ENCODE peak calls at places on chromosomes 13 and 19, in seven cellular contexts. One of them, this sample, is unnamed.

GRCh38 chr19:39827216-39827615 is 6.7 kb downstream of the DYRK1B start:
- DNase-seq in stimulated activated CD8-positive, alpha-beta memory T cell treated with anti-CD3 and anti-CD28 coated beads, Interleukin-7, amount 100 ng/mL, for 1 hour: no peak
- DNase-seq in lower leg skin: no peak
- DNase-seq in NCI-H345: no peak
- DNase-seq in SK-MEL-5: no peak
- DNase-seq in cardiac fibroblast: no peak
- DNase-seq in D341Med: no peak
- DNase-seq in this sample: no peak

GRCh38 chr13:46150134-46150693 is 31.8 kb downstream of the LCP1 start:
- DNase-seq in SK-MEL-5: no peak
- DNase-seq in cardiac fibroblast: no peak
- DNase-seq in D341Med: no peak
- DNase-seq in NCI-H345: no peak
- DNase-seq in stimulated activated CD8-positive, alpha-beta memory T cell treated with anti-CD3 and anti-CD28 coated beads, Interleukin-7, amount 100 ng/mL, for 1 hour: no peak
- DNase-seq in lower leg skin: no peak
- DNase-seq in this sample: no peak

GRCh38 chr19:51183629-51184028 is 41.3 kb upstream of the CD33 start:
- DNase-seq in cardiac fibroblast: no peak
- DNase-seq in NCI-H345: no peak
- DNase-seq in D341Med: no peak
- DNase-seq in stimulated activated CD8-positive, alpha-beta memory T cell treated with anti-CD3 and anti-CD28 coated beads, Interleukin-7, amount 100 ng/mL, for 1 hour: no peak
- DNase-seq in lower leg skin: no peak
- DNase-seq in SK-MEL-5: no peak
- DNase-seq in this sample: no peak

GRCh38 chr13:94154362-94154761 is 325.1 kb downstream of the DCT start:
- DNase-seq in cardiac fibroblast: peak
- DNase-seq in D341Med: no peak
- DNase-seq in NCI-H345: no peak
- DNase-seq in lower leg skin: no peak
- DNase-seq in stimulated activated CD8-positive, alpha-beta memory T cell treated with anti-CD3 and anti-CD28 coated beads, Interleukin-7, amount 100 ng/mL, for 1 hour: no peak
- DNase-seq in SK-MEL-5: peak
- DNase-seq in this sample: no peak

GRCh38 chr19:17370026-17370587 is 7.0 kb downstream of the PLVAP start:
- DNase-seq in lower leg skin: no peak
- DNase-seq in SK-MEL-5: no peak
- DNase-seq in stimulated activated CD8-positive, alpha-beta memory T cell treated with anti-CD3 and anti-CD28 coated beads, Interleukin-7, amount 100 ng/mL, for 1 hour: no peak
- DNase-seq in NCI-H345: no peak
- DNase-seq in cardiac fibroblast: peak
- DNase-seq in D341Med: no peak
- DNase-seq in this sample: peak

GRCh38 chr13:95074820-95075219 is 226.4 kb downstream of the ABCC4 start:
- DNase-seq in D341Med: no peak
- DNase-seq in lower leg skin: no peak
- DNase-seq in NCI-H345: no peak
- DNase-seq in SK-MEL-5: no peak
- DNase-seq in cardiac fibroblast: no peak
- DNase-seq in stimulated activated CD8-positive, alpha-beta memory T cell treated with anti-CD3 and anti-CD28 coated beads, Interleukin-7, amount 100 ng/mL, for 1 hour: no peak
- DNase-seq in this sample: no peak

GRCh38 chr13:73776137-73776785 is 357.9 kb downstream of the KLF12 start:
- DNase-seq in NCI-H345: no peak
- DNase-seq in SK-MEL-5: no peak
- DNase-seq in cardiac fibroblast: no peak
- DNase-seq in D341Med: no peak
- DNase-seq in stimulated activated CD8-positive, alpha-beta memory T cell treated with anti-CD3 and anti-CD28 coated beads, Interleukin-7, amount 100 ng/mL, for 1 hour: no peak
- DNase-seq in lower leg skin: no peak
- DNase-seq in this sample: no peak

GRCh38 chr19:5086725-5087439 is 118.0 kb downstream of the KDM4B start:
- DNase-seq in cardiac fibroblast: no peak
- DNase-seq in NCI-H345: peak
- DNase-seq in D341Med: peak
- DNase-seq in lower leg skin: no peak
- DNase-seq in stimulated activated CD8-positive, alpha-beta memory T cell treated with anti-CD3 and anti-CD28 coated beads, Interleukin-7, amount 100 ng/mL, for 1 hour: no peak
- DNase-seq in SK-MEL-5: no peak
- DNase-seq in this sample: no peak

GRCh38 chr13:79659161-79659560 is 178.2 kb downstream of the NDFIP2 start:
- DNase-seq in stimulated activated CD8-positive, alpha-beta memory T cell treated with anti-CD3 and anti-CD28 coated beads, Interleukin-7, amount 100 ng/mL, for 1 hour: no peak
- DNase-seq in NCI-H345: no peak
- DNase-seq in lower leg skin: peak
- DNase-seq in D341Med: no peak
- DNase-seq in cardiac fibroblast: peak
- DNase-seq in SK-MEL-5: no peak
- DNase-seq in this sample: peak

GRCh38 chr19:1189419-1189818 is 15.4 kb upstream of the SBNO2 start:
- DNase-seq in cardiac fibroblast: no peak
- DNase-seq in lower leg skin: no peak
- DNase-seq in NCI-H345: no peak
- DNase-seq in SK-MEL-5: no peak
- DNase-seq in stimulated activated CD8-positive, alpha-beta memory T cell treated with anti-CD3 and anti-CD28 coated beads, Interleukin-7, amount 100 ng/mL, for 1 hour: no peak
- DNase-seq in D341Med: no peak
- DNase-seq in this sample: no peak

GRCh38 chr19:37333457-37333856 is 37.4 kb upstream of the ZNF527 start:
- DNase-seq in D341Med: no peak
- DNase-seq in lower leg skin: no peak
- DNase-seq in SK-MEL-5: no peak
- DNase-seq in stimulated activated CD8-positive, alpha-beta memory T cell treated with anti-CD3 and anti-CD28 coated beads, Interleukin-7, amount 100 ng/mL, for 1 hour: no peak
- DNase-seq in cardiac fibroblast: peak
- DNase-seq in NCI-H345: no peak
- DNase-seq in this sample: no peak

GRCh38 chr19:47100290-47100689 is 13.3 kb downstream of the ZC3H4 start:
- DNase-seq in D341Med: no peak
- DNase-seq in NCI-H345: no peak
- DNase-seq in SK-MEL-5: no peak
- DNase-seq in cardiac fibroblast: no peak
- DNase-seq in stimulated activated CD8-positive, alpha-beta memory T cell treated with anti-CD3 and anti-CD28 coated beads, Interleukin-7, amount 100 ng/mL, for 1 hour: no peak
- DNase-seq in lower leg skin: no peak
- DNase-seq in this sample: no peak

GRCh38 chr13:106905380-106906259 is 337.7 kb upstream of the ARGLU1 start:
- DNase-seq in NCI-H345: no peak
- DNase-seq in lower leg skin: no peak
- DNase-seq in cardiac fibroblast: no peak
- DNase-seq in SK-MEL-5: no peak
- DNase-seq in D341Med: no peak
- DNase-seq in stimulated activated CD8-positive, alpha-beta memory T cell treated with anti-CD3 and anti-CD28 coated beads, Interleukin-7, amount 100 ng/mL, for 1 hour: no peak
- DNase-seq in this sample: no peak

GRCh38 chr19:13890136-13890535 is 13.2 kb downstream of the NANOS3 start:
- DNase-seq in lower leg skin: no peak
- DNase-seq in SK-MEL-5: no peak
- DNase-seq in D341Med: peak
- DNase-seq in NCI-H345: no peak
- DNase-seq in cardiac fibroblast: no peak
- DNase-seq in stimulated activated CD8-positive, alpha-beta memory T cell treated with anti-CD3 and anti-CD28 coated beads, Interleukin-7, amount 100 ng/mL, for 1 hour: no peak
- DNase-seq in this sample: no peak

GRCh38 chr13:51958217-51958547 is 53.1 kb downstream of the ATP7B start:
- DNase-seq in stimulated activated CD8-positive, alpha-beta memory T cell treated with anti-CD3 and anti-CD28 coated beads, Interleukin-7, amount 100 ng/mL, for 1 hour: no peak
- DNase-seq in cardiac fibroblast: no peak
- DNase-seq in D341Med: no peak
- DNase-seq in SK-MEL-5: no peak
- DNase-seq in NCI-H345: no peak
- DNase-seq in lower leg skin: no peak
- DNase-seq in this sample: no peak

GRCh38 chr13:113532156-113532806 is 41.8 kb upstream of the DCUN1D2 start:
- DNase-seq in stimulated activated CD8-positive, alpha-beta memory T cell treated with anti-CD3 and anti-CD28 coated beads, Interleukin-7, amount 100 ng/mL, for 1 hour: no peak
- DNase-seq in lower leg skin: no peak
- DNase-seq in cardiac fibroblast: no peak
- DNase-seq in SK-MEL-5: no peak
- DNase-seq in D341Med: no peak
- DNase-seq in NCI-H345: no peak
- DNase-seq in this sample: no peak

GRCh38 chr13:27619711-27620376 is 485 bp downstream of the LNX2 start:
- DNase-seq in lower leg skin: no peak
- DNase-seq in D341Med: peak
- DNase-seq in cardiac fibroblast: peak
- DNase-seq in NCI-H345: no peak
- DNase-seq in SK-MEL-5: peak
- DNase-seq in stimulated activated CD8-positive, alpha-beta memory T cell treated with anti-CD3 and anti-CD28 coated beads, Interleukin-7, amount 100 ng/mL, for 1 hour: peak
- DNase-seq in this sample: peak

GRCh38 chr13:32278456-32278855 is 36.7 kb downstream of the ZAR1L start:
- DNase-seq in NCI-H345: no peak
- DNase-seq in stimulated activated CD8-positive, alpha-beta memory T cell treated with anti-CD3 and anti-CD28 coated beads, Interleukin-7, amount 100 ng/mL, for 1 hour: no peak
- DNase-seq in SK-MEL-5: no peak
- DNase-seq in D341Med: no peak
- DNase-seq in cardiac fibroblast: no peak
- DNase-seq in lower leg skin: no peak
- DNase-seq in this sample: peak

GRCh38 chr13:34207334-34207733 is 389.4 kb downstream of the RFC3 start:
- DNase-seq in NCI-H345: no peak
- DNase-seq in lower leg skin: no peak
- DNase-seq in stimulated activated CD8-positive, alpha-beta memory T cell treated with anti-CD3 and anti-CD28 coated beads, Interleukin-7, amount 100 ng/mL, for 1 hour: no peak
- DNase-seq in D341Med: no peak
- DNase-seq in SK-MEL-5: no peak
- DNase-seq in cardiac fibroblast: peak
- DNase-seq in this sample: no peak

GRCh38 chr13:99150575-99151370 is 49.9 kb upstream of the UBAC2 start:
- DNase-seq in lower leg skin: no peak
- DNase-seq in cardiac fibroblast: peak
- DNase-seq in stimulated activated CD8-positive, alpha-beta memory T cell treated with anti-CD3 and anti-CD28 coated beads, Interleukin-7, amount 100 ng/mL, for 1 hour: no peak
- DNase-seq in SK-MEL-5: no peak
- DNase-seq in D341Med: no peak
- DNase-seq in NCI-H345: no peak
- DNase-seq in this sample: peak

GRCh38 chr19:54572696-54573311 is 786 bp upstream of the LILRA2 start:
- DNase-seq in D341Med: no peak
- DNase-seq in SK-MEL-5: no peak
- DNase-seq in stimulated activated CD8-positive, alpha-beta memory T cell treated with anti-CD3 and anti-CD28 coated beads, Interleukin-7, amount 100 ng/mL, for 1 hour: no peak
- DNase-seq in cardiac fibroblast: no peak
- DNase-seq in NCI-H345: no peak
- DNase-seq in lower leg skin: no peak
- DNase-seq in this sample: no peak

This sample was measured in HCEC 1CT.